ENCODE peak calls at places on chromosomes 16 and 17, in eight cellular contexts. G is NT2/D1, X is fibroblast of the aortic adventitia, J is psoas muscle, F is left ventricle myocardium inferior, K is adipocyte, Z is tibial artery, D is upper lobe of right lung. R is an unnamed sample.

GRCh38 chr16:59737274-59737673 is 1003.2 kb upstream of the GOT2 start:
- DNase-seq in G (no peak), X (no peak), J (no peak), F (no peak), K (no peak), Z (no peak), D (no peak), R (no peak)

GRCh38 chr16:14186007-14186953 is 115.2 kb downstream of the MRTFB start:
- DNase-seq in G (peak; percentile 20), X (peak; percentile 80), J (peak; percentile 53), F (peak; percentile 31), K (peak; percentile 84), Z (peak; percentile 70), D (no peak), R (peak; percentile 27)

GRCh38 chr17:63116967-63117366 is 150.9 kb downstream of the TANC2 start:
- DNase-seq in G (no peak), X (peak; percentile 32), J (no peak), F (no peak), K (peak; percentile 5), Z (no peak), D (no peak), R (no peak)

GRCh38 chr16:56894331-56894917 is 29.4 kb downstream of the SLC12A3 start:
- DNase-seq in G (no peak), X (no peak), J (no peak), F (no peak), K (no peak), Z (no peak), D (no peak), R (no peak)

GRCh38 chr16:66091462-66091861 is 275.0 kb upstream of the CDH5 start:
- DNase-seq in G (no peak), X (peak; percentile 53), J (no peak), F (no peak), K (peak; percentile 92), Z (no peak), D (no peak), R (no peak)

GRCh38 chr17:75832652-75833400 is 11.4 kb downstream of the UNC13D start:
- DNase-seq in G (no peak), X (no peak), J (no peak), F (no peak), K (no peak), Z (no peak), D (no peak), R (no peak)

GRCh38 chr17:80891096-80892018 is 100.3 kb upstream of the CHMP6 start:
- DNase-seq in G (no peak), X (peak; percentile 58), J (peak; percentile 57), F (no peak), K (peak; percentile 72), Z (peak; percentile 78), D (no peak), R (no peak)

GRCh38 chr16:56094231-56094630 is 97.1 kb upstream of the GNAO1 start:
- DNase-seq in G (no peak), X (no peak), J (no peak), F (no peak), K (no peak), Z (no peak), D (no peak), R (no peak)

GRCh38 chr17:13099079-13099478 is 81.3 kb upstream of the ELAC2 start:
- DNase-seq in G (no peak), X (no peak), J (no peak), F (no peak), K (no peak), Z (no peak), D (no peak), R (no peak)

GRCh38 chr16:75288596-75289120 is 37.2 kb upstream of the BCAR1 start:
- DNase-seq in G (no peak), X (no peak), J (no peak), F (no peak), K (no peak), Z (no peak), D (no peak), R (peak; percentile 18)

GRCh38 chr16:31409433-31409832 is 16.3 kb downstream of the ITGAD start:
- DNase-seq in G (no peak), X (peak; percentile 3), J (no peak), F (no peak), K (peak; percentile 4), Z (no peak), D (no peak), R (no peak)

GRCh38 chr17:7314719-7315569 is at the start of gene GPS2:
- DNase-seq in G (peak; percentile 77), X (peak; percentile 67), J (peak; percentile 96), F (peak; percentile 94), K (peak; percentile 93), Z (peak; percentile 95), D (peak; percentile 97), R (peak; percentile 95)

GRCh38 chr17:2805961-2806360 is 9.7 kb downstream of the RAP1GAP2 start:
- DNase-seq in G (no peak), X (no peak), J (no peak), F (no peak), K (no peak), Z (no peak), D (no peak), R (no peak)

GRCh38 chr16:66695474-66695934 is 1.0 kb downstream of the CMTM4 start:
- DNase-seq in G (no peak), X (no peak), J (no peak), F (no peak), K (peak; percentile 28), Z (peak; percentile 54), D (no peak), R (no peak)

GRCh38 chr16:57299009-57299718 is 14.7 kb upstream of the PLLP start:
- DNase-seq in G (no peak), X (no peak), J (no peak), F (no peak), K (peak; percentile 87), Z (peak; percentile 80), D (no peak), R (peak; percentile 68)

GRCh38 chr16:87845807-87846619 is 23.3 kb downstream of the SLC7A5 start:
- DNase-seq in G (no peak), X (no peak), J (no peak), F (no peak), K (no peak), Z (no peak), D (no peak), R (no peak)

GRCh38 chr17:35404360-35404759 is 27.9 kb downstream of the SLFN12 start:
- DNase-seq in G (no peak), X (no peak), J (no peak), F (no peak), K (no peak), Z (no peak), D (no peak), R (no peak)

GRCh38 chr16:89375021-89375420 is 115.3 kb downstream of the ANKRD11 start:
- DNase-seq in G (no peak), X (no peak), J (peak; percentile 6), F (no peak), K (no peak), Z (no peak), D (no peak), R (no peak)

GRCh38 chr17:29412780-29413565 is 22.8 kb downstream of the TAOK1 start:
- DNase-seq in G (no peak), X (peak; percentile 59), J (no peak), F (no peak), K (peak; percentile 58), Z (no peak), D (peak; percentile 27), R (no peak)

DNA sequence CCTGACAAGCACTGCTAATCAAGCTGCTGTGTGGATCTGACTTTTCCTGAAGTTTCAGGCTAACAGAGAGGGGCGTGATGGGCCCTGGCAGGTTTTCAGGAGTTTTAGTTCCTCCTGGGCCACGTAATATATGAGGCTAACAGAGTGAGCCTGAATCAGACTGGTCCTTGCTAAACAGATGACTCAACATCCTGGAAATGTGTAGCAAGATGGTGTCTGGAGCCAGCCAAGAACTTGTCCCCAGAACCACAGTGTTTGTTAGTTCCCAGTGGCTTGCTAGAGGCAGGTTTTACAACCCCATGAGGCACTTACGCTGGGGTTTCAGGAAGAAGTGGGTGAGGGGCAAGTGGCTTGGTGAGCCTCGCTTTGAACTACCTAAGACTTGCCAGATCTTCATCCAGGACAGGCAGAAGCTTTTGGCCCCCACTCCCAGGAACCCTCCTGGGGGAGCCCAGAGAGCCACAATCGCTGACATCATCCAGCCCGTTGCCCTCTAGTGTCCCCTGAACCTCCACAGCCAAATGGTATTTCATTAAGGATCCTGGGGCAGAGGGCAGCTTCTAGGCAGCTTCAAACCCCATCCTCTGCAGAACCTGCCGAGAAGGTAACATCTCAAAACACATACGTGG is 15.9 kb downstream of the TMEM92 start:
- DNase-seq in G (no peak), X (peak; percentile 99), J (peak; percentile 83), F (peak; percentile 61), K (peak; percentile 96), Z (peak; percentile 95), D (peak; percentile 79), R (peak; percentile 59)
- H3K4me3 ChIP-seq in G (no peak overlapping the region), X (peak overlapping the region; percentile 66), J (no peak overlapping the region), F (peak overlapping the region; percentile 17), K (peak overlapping the region; percentile 80), Z (peak overlapping the region; percentile 43), D (peak overlapping the region; percentile 36), R (peak overlapping the region; percentile 14)

DNA sequence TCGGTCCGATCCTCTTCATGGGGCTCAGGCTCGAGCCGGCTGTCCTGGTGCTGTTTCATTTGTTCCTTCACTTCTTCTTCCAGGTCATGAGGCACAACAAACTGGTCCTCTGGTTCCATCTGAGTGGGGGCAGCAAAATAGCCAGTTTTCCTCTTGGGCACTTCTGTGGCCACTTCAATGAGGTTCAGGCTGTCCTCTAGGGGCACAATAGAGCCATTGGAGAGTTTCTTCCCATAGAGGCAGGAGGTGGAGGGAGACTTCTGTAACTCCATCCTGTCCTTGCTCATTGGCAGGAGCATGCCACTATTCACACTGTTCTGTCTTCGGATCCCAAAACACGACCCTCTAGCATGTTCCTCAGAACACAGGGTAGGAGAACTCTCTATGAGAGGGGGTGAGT is 22.9 kb downstream of the MARVELD3 start:
- DNase-seq in G (no peak), X (no peak), J (no peak), F (no peak), K (no peak), Z (no peak), D (no peak), R (no peak)
- H3K4me3 ChIP-seq in G (no peak overlapping the region), X (no peak overlapping the region), J (no peak overlapping the region), F (no peak overlapping the region), K (no peak overlapping the region), Z (no peak overlapping the region), D (no peak overlapping the region), R (no peak overlapping the region)

GRCh38 chr17:66466421-66466820 is 164.0 kb downstream of the PRKCA start:
- DNase-seq in G (no peak), X (no peak), J (no peak), F (no peak), K (no peak), Z (no peak), D (no peak), R (no peak)
- H3K4me3 ChIP-seq in G (no peak overlapping the region), X (no peak overlapping the region), J (no peak overlapping the region), F (no peak overlapping the region), K (peak overlapping the region; percentile 63), Z (no peak overlapping the region), D (no peak overlapping the region), R (no peak overlapping the region)

DNA sequence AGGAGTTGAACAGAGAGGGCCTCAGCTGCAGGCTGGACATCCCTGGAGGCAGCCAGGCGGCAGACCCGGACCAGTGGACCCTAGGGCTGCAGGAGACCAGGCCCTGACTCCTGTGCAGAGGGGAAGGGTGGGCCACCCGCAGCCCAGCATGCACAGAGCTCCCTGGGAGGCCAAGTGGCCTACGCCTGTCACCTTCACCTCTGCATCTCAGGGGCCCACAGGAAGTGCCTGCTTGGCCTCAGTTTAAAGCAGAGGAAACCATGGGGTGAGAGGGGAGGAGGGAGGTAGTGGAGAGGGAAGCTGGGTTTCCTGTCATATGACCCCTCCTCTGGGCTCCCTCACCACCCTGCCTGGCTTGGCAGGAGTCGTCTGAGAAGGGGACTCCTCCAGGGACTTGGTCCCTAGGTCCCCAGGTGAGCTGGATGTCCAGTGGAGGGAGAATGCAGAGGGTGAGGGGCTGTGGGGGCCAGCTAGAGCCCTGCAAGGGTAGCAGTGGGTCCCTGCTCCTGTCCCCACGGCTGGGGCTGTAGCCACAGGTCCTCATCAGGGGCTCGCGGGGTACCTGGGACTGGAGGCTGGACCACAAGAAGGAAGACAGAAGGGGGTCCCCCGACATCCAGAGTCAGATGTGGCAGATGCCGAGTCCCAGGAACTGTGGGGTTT is at the start of gene TMC8:
- DNase-seq in G (no peak), X (no peak), J (peak; percentile 57), F (no peak), K (no peak), Z (no peak), D (peak; percentile 76), R (peak; percentile 33)
- H3K4me3 ChIP-seq in G (peak within 1 kb of the TSS; percentile 29), X (no peak within 1 kb of the TSS), J (peak within 1 kb of the TSS; percentile 49), F (peak within 1 kb of the TSS; percentile 48), K (no peak within 1 kb of the TSS), Z (peak within 1 kb of the TSS; percentile 28), D (peak within 1 kb of the TSS; percentile 93), R (no peak within 1 kb of the TSS)

R was measured in heart right ventricle.